ENCODE peak calls at places on chromosomes 12 and 14, in seven cellular contexts. One of them, this sample, is unnamed.

GRCh38 chr14:102235275-102235897 is 69.6 kb downstream of the MOK start:
- DNase-seq in PC-3: peak; percentile 92
- DNase-seq in upper lobe of right lung: peak; percentile 88
- DNase-seq in HCT116: peak; percentile 52
- DNase-seq in A549: peak; percentile 85
- DNase-seq in transverse colon: peak; percentile 87
- DNase-seq in hepatocyte: peak; percentile 92
- DNase-seq in this sample: peak; percentile 72

GRCh38 chr12:45622210-45622937 is 107.1 kb upstream of the ARID2 start:
- DNase-seq in PC-3: no peak
- DNase-seq in upper lobe of right lung: no peak
- DNase-seq in HCT116: no peak
- DNase-seq in A549: no peak
- DNase-seq in transverse colon: no peak
- DNase-seq in hepatocyte: no peak
- DNase-seq in this sample: no peak

GRCh38 chr14:83923836-83924235 is 1606.1 kb upstream of the FLRT2 start:
- DNase-seq in PC-3: no peak
- DNase-seq in upper lobe of right lung: no peak
- DNase-seq in HCT116: no peak
- DNase-seq in A549: no peak
- DNase-seq in transverse colon: no peak
- DNase-seq in hepatocyte: no peak
- DNase-seq in this sample: no peak

GRCh38 chr14:51473808-51474207 is 177.9 kb upstream of the FRMD6 start:
- DNase-seq in PC-3: peak; percentile 72
- DNase-seq in upper lobe of right lung: no peak
- DNase-seq in HCT116: no peak
- DNase-seq in A549: no peak
- DNase-seq in transverse colon: no peak
- DNase-seq in hepatocyte: no peak
- DNase-seq in this sample: no peak

GRCh38 chr14:105180598-105181528 is at the start of gene NUDT14:
- DNase-seq in PC-3: peak; percentile 77
- DNase-seq in upper lobe of right lung: peak; percentile 94
- DNase-seq in HCT116: peak; percentile 46
- DNase-seq in A549: peak; percentile 69
- DNase-seq in transverse colon: peak; percentile 93
- DNase-seq in hepatocyte: peak; percentile 89
- DNase-seq in this sample: no peak

GRCh38 chr14:36508418-36509051 is 11.5 kb downstream of the NKX2-1 start:
- DNase-seq in PC-3: no peak
- DNase-seq in upper lobe of right lung: peak; percentile 87
- DNase-seq in HCT116: no peak
- DNase-seq in A549: no peak
- DNase-seq in transverse colon: no peak
- DNase-seq in hepatocyte: no peak
- DNase-seq in this sample: no peak

GRCh38 chr14:57822081-57822480 is 43.8 kb downstream of the SLC35F4 start:
- DNase-seq in PC-3: no peak
- DNase-seq in upper lobe of right lung: no peak
- DNase-seq in HCT116: no peak
- DNase-seq in A549: no peak
- DNase-seq in transverse colon: no peak
- DNase-seq in hepatocyte: no peak
- DNase-seq in this sample: no peak

GRCh38 chr12:64494998-64495729 is 43.2 kb downstream of the TBK1 start:
- DNase-seq in PC-3: no peak
- DNase-seq in upper lobe of right lung: no peak
- DNase-seq in HCT116: no peak
- DNase-seq in A549: no peak
- DNase-seq in transverse colon: no peak
- DNase-seq in hepatocyte: no peak
- DNase-seq in this sample: no peak

GRCh38 chr12:104190151-104190550 is 25.4 kb upstream of the TXNRD1 start:
- DNase-seq in PC-3: peak; percentile 38
- DNase-seq in upper lobe of right lung: no peak
- DNase-seq in HCT116: no peak
- DNase-seq in A549: no peak
- DNase-seq in transverse colon: no peak
- DNase-seq in hepatocyte: no peak
- DNase-seq in this sample: no peak

GRCh38 chr12:121189887-121190155 is 20.1 kb upstream of the P2RX4 start:
- DNase-seq in PC-3: no peak
- DNase-seq in upper lobe of right lung: no peak
- DNase-seq in HCT116: no peak
- DNase-seq in A549: no peak
- DNase-seq in transverse colon: no peak
- DNase-seq in hepatocyte: no peak
- DNase-seq in this sample: no peak

GRCh38 chr14:104586832-104587620 is 7.5 kb downstream of the C14orf180 start:
- DNase-seq in PC-3: no peak
- DNase-seq in upper lobe of right lung: no peak
- DNase-seq in HCT116: no peak
- DNase-seq in A549: no peak
- DNase-seq in transverse colon: no peak
- DNase-seq in hepatocyte: no peak
- DNase-seq in this sample: no peak

GRCh38 chr12:126156806-126157574 is 1091.8 kb downstream of the AACS start:
- DNase-seq in PC-3: no peak
- DNase-seq in upper lobe of right lung: no peak
- DNase-seq in HCT116: no peak
- DNase-seq in A549: no peak
- DNase-seq in transverse colon: no peak
- DNase-seq in hepatocyte: no peak
- DNase-seq in this sample: no peak

GRCh38 chr12:95037906-95038305 is 34.4 kb upstream of the NDUFA12 start:
- DNase-seq in PC-3: peak; percentile 4
- DNase-seq in upper lobe of right lung: no peak
- DNase-seq in HCT116: no peak
- DNase-seq in A549: no peak
- DNase-seq in transverse colon: no peak
- DNase-seq in hepatocyte: no peak
- DNase-seq in this sample: no peak

GRCh38 chr14:92492261-92492660 is 21.3 kb upstream of the RIN3 start:
- DNase-seq in PC-3: no peak
- DNase-seq in upper lobe of right lung: no peak
- DNase-seq in HCT116: no peak
- DNase-seq in A549: no peak
- DNase-seq in transverse colon: no peak
- DNase-seq in hepatocyte: no peak
- DNase-seq in this sample: no peak

GRCh38 chr12:8493084-8493483 is 20.2 kb upstream of the CLEC4D start:
- DNase-seq in PC-3: no peak
- DNase-seq in upper lobe of right lung: no peak
- DNase-seq in HCT116: no peak
- DNase-seq in A549: no peak
- DNase-seq in transverse colon: no peak
- DNase-seq in hepatocyte: no peak
- DNase-seq in this sample: no peak

GRCh38 chr14:76763362-76764041 is 2.2 kb downstream of the VASH1 start:
- DNase-seq in PC-3: no peak
- DNase-seq in upper lobe of right lung: no peak
- DNase-seq in HCT116: no peak
- DNase-seq in A549: no peak
- DNase-seq in transverse colon: no peak
- DNase-seq in hepatocyte: no peak
- DNase-seq in this sample: no peak

GRCh38 chr12:50387487-50387886 is 8.9 kb downstream of the FAM186A start:
- DNase-seq in PC-3: no peak
- DNase-seq in upper lobe of right lung: no peak
- DNase-seq in HCT116: no peak
- DNase-seq in A549: no peak
- DNase-seq in transverse colon: no peak
- DNase-seq in hepatocyte: peak; percentile 26
- DNase-seq in this sample: no peak

GRCh38 chr14:79584679-79585078 is 626.6 kb downstream of the DIO2 start:
- DNase-seq in PC-3: peak; percentile 71
- DNase-seq in upper lobe of right lung: no peak
- DNase-seq in HCT116: no peak
- DNase-seq in A549: peak; percentile 61
- DNase-seq in transverse colon: no peak
- DNase-seq in hepatocyte: peak; percentile 13
- DNase-seq in this sample: peak; percentile 86

GRCh38 chr12:65826513-65827171 is 2.4 kb downstream of the HMGA2 start:
- DNase-seq in PC-3: peak; percentile 77
- DNase-seq in upper lobe of right lung: no peak
- DNase-seq in HCT116: no peak
- DNase-seq in A549: peak; percentile 11
- DNase-seq in transverse colon: no peak
- DNase-seq in hepatocyte: no peak
- DNase-seq in this sample: no peak

GRCh38 chr12:98955284-98955683 is 310.2 kb downstream of the APAF1 start:
- DNase-seq in PC-3: peak; percentile 65
- DNase-seq in upper lobe of right lung: no peak
- DNase-seq in HCT116: peak; percentile 27
- DNase-seq in A549: peak; percentile 52
- DNase-seq in transverse colon: no peak
- DNase-seq in hepatocyte: peak; percentile 46
- DNase-seq in this sample: no peak

GRCh38 chr14:102474934-102475333 is 34.6 kb downstream of the ANKRD9 start:
- DNase-seq in PC-3: no peak
- DNase-seq in upper lobe of right lung: peak; percentile 86
- DNase-seq in HCT116: no peak
- DNase-seq in A549: no peak
- DNase-seq in transverse colon: peak; percentile 47
- DNase-seq in hepatocyte: no peak
- DNase-seq in this sample: peak; percentile 7

GRCh38 chr14:93037354-93037753 is 78.4 kb downstream of the ITPK1 start:
- DNase-seq in PC-3: no peak
- DNase-seq in upper lobe of right lung: no peak
- DNase-seq in HCT116: no peak
- DNase-seq in A549: no peak
- DNase-seq in transverse colon: no peak
- DNase-seq in hepatocyte: no peak
- DNase-seq in this sample: no peak

GRCh38 chr12:93592641-93593396 is 20.3 kb downstream of the SOCS2 start:
- DNase-seq in PC-3: no peak
- DNase-seq in upper lobe of right lung: no peak
- DNase-seq in HCT116: no peak
- DNase-seq in A549: no peak
- DNase-seq in transverse colon: no peak
- DNase-seq in hepatocyte: no peak
- DNase-seq in this sample: no peak

DNA sequence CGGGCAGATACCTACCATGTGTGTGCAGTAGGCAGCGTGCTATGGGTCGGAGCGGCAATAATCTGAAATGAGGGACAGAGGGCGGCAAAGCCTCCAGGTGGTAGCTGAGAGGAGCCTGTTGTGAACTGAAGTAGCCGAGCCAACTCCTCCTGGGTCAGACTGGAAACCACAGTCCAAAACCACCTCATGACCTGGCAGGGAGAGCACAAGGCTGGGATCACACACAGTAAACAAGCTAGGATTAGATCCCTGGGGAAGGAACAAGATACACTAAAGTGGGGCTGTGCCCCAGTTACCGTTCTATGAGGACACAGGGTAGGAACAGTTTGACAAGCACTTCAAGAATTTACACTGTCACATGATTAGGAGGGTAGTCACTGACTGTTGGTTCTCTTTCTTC is 49.0 kb downstream of the AREL1 start:
- DNase-seq in PC-3: no peak
- DNase-seq in upper lobe of right lung: no peak
- DNase-seq in HCT116: no peak
- DNase-seq in A549: no peak
- DNase-seq in transverse colon: no peak
- DNase-seq in hepatocyte: no peak
- DNase-seq in this sample: no peak
- H3K27ac ChIP-seq in PC-3: no peak overlapping the region
- H3K27ac ChIP-seq in upper lobe of right lung: no peak overlapping the region
- H3K27ac ChIP-seq in HCT116: no peak overlapping the region
- H3K27ac ChIP-seq in A549: no peak overlapping the region
- H3K27ac ChIP-seq in transverse colon: no peak overlapping the region
- H3K27ac ChIP-seq in hepatocyte: no peak overlapping the region
- H3K27ac ChIP-seq in this sample: no peak overlapping the region

DNA sequence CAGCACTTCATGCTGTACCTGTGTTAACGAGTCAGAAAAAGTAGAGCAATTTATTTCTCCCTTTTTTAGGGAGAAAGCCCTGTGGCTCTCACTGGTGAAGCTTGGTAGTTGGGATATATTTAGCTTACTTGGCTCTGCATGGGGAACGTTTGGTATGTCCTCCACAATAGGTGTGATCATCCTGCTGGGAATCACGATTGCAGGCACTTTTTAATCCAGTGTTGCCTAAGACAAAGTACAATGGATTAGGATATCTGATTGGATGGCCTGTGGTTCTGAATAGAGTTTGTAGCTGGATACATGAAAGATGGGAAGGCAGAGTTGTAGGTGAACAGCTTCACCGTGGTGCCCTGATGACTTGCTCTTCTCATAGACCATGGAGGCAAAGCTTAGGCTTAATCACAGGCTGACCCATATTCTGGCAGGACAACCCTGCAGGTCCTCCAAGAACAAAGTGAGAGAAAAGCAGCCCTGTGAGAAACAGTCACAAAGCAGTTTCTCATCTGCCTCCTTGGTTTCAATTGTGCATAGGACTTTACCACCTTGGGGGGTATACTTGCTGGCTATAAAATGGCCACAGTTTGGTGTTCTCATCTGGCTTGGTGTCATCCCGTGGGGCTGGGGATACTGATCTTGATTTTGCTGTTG is 7.5 kb downstream of the RESF1 start:
- DNase-seq in PC-3: no peak
- DNase-seq in upper lobe of right lung: no peak
- DNase-seq in HCT116: no peak
- DNase-seq in A549: no peak
- DNase-seq in transverse colon: no peak
- DNase-seq in hepatocyte: no peak
- DNase-seq in this sample: no peak
- H3K27ac ChIP-seq in PC-3: no peak overlapping the region
- H3K27ac ChIP-seq in upper lobe of right lung: no peak overlapping the region
- H3K27ac ChIP-seq in HCT116: no peak overlapping the region
- H3K27ac ChIP-seq in A549: no peak overlapping the region
- H3K27ac ChIP-seq in transverse colon: no peak overlapping the region
- H3K27ac ChIP-seq in hepatocyte: no peak overlapping the region
- H3K27ac ChIP-seq in this sample: no peak overlapping the region

GRCh38 chr12:52126050-52126604 is 46.6 kb downstream of the SMIM41 start:
- DNase-seq in PC-3: no peak
- DNase-seq in upper lobe of right lung: peak; percentile 39
- DNase-seq in HCT116: no peak
- DNase-seq in A549: no peak
- DNase-seq in transverse colon: no peak
- DNase-seq in hepatocyte: no peak
- DNase-seq in this sample: no peak
- H3K27ac ChIP-seq in PC-3: no peak overlapping the region
- H3K27ac ChIP-seq in upper lobe of right lung: peak overlapping the region; percentile 85
- H3K27ac ChIP-seq in HCT116: no peak overlapping the region
- H3K27ac ChIP-seq in A549: no peak overlapping the region
- H3K27ac ChIP-seq in transverse colon: no peak overlapping the region
- H3K27ac ChIP-seq in hepatocyte: peak overlapping the region; percentile 60
- H3K27ac ChIP-seq in this sample: no peak overlapping the region

DNA sequence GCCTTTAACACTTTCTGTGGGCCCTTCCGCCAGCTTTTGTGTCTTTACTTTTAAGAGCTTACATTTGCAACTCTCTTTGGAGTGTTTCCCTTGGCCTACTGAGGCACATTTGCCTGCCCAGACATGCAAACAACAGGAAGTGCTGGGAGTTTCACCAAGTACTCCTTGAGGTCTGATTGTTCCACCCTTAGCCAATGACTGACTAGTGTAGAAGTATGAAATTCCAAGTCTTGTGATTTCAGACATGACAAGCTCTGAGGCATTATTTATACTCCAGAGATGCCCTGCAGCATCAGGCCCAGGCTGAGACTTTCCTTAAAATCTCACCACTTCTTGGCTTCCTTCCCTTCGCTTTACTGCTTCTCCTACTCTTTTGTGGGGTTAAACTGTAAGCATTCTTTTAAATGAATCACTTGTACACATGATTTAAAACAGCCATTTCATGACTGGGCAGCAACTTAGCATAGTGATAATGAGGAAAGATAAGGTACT is 174.1 kb downstream of the SLC6A15 start:
- DNase-seq in PC-3: peak; percentile 66
- DNase-seq in upper lobe of right lung: no peak
- DNase-seq in HCT116: no peak
- DNase-seq in A549: no peak
- DNase-seq in transverse colon: no peak
- DNase-seq in hepatocyte: no peak
- DNase-seq in this sample: peak; percentile 23
- H3K27ac ChIP-seq in PC-3: peak overlapping the region; percentile 16
- H3K27ac ChIP-seq in upper lobe of right lung: no peak overlapping the region
- H3K27ac ChIP-seq in HCT116: no peak overlapping the region
- H3K27ac ChIP-seq in A549: no peak overlapping the region
- H3K27ac ChIP-seq in transverse colon: no peak overlapping the region
- H3K27ac ChIP-seq in hepatocyte: no peak overlapping the region
- H3K27ac ChIP-seq in this sample: no peak overlapping the region

This sample was measured in AG04450.